ENCODE peak calls at places on chromosomes 4 and X, in six cellular contexts. C is NB4; Y is occipital lobe; F is neural crest cell; K is astrocyte of the spinal cord; I is activated CD8-positive, alpha-beta memory T cell treated with anti-CD3 and anti-CD28 coated beads for 4 hours. X is an unnamed sample.

GRCh38 chrX:115350696-115351408 is 61.3 kb downstream of the LUZP4 start:
- DNase-seq in C (no peak), F (no peak), K (no peak), I (no peak), Y (no peak), X (no peak)

GRCh38 chr4:150395872-150396271 is 186.1 kb upstream of the MAB21L2 start:
- DNase-seq in F (no peak), K (no peak), C (no peak), Y (no peak), I (no peak), X (no peak)

GRCh38 chr4:87042986-87043820 is 108.4 kb downstream of the AFF1 start:
- DNase-seq in I (no peak), Y (no peak), F (no peak), C (no peak), K (no peak), X (no peak)

GRCh38 chr4:121594796-121595526 is 101.8 kb downstream of the ANXA5 start:
- DNase-seq in K (peak), C (no peak), F (no peak), I (no peak), Y (no peak), X (peak)

GRCh38 chrX:69138512-69138911 is 26.7 kb downstream of the PJA1 start:
- DNase-seq in I (no peak), K (no peak), F (no peak), C (peak), Y (no peak), X (no peak)

GRCh38 chr4:46927201-46927600 is 18.2 kb upstream of the COX7B2 start:
- DNase-seq in Y (no peak), F (no peak), K (no peak), C (no peak), I (no peak), X (no peak)

GRCh38 chr4:3484057-3484973 is 21.2 kb downstream of the DOK7 start:
- DNase-seq in C (peak), Y (no peak), I (no peak), K (no peak), F (no peak), X (peak)

GRCh38 chrX:14030248-14030592 is 528 bp upstream of the GEMIN8 start:
- DNase-seq in I (no peak), Y (no peak), C (peak), F (no peak), K (peak), X (peak)